ENCODE peak calls at places on chromosome 2, in five cellular contexts. I is OCI-LY7, V is mucosa of descending colon, R is lower lobe of right lung, A is mammary epithelial cell. X is an unnamed sample.

GRCh38 chr2:39606585-39606984 is 59.1 kb upstream of the TMEM178A start:
- DNase-seq in I (no peak), V (no peak), R (no peak), A (no peak), X (no peak)

GRCh38 chr2:227407601-227408089 is 19.9 kb upstream of the SCYGR1 start:
- DNase-seq in I (no peak), V (no peak), R (peak; percentile 89), A (peak; percentile 27), X (no peak)

GRCh38 chr2:195489101-195489500 is 167.9 kb upstream of the SLC39A10 start:
- DNase-seq in I (no peak), V (no peak), R (no peak), A (no peak), X (no peak)

GRCh38 chr2:18684202-18685040 is 95.1 kb upstream of the NT5C1B start:
- DNase-seq in I (no peak), V (peak; percentile 35), R (no peak), A (no peak), X (peak; percentile 85)

GRCh38 chr2:241798081-241798630 is 10.8 kb upstream of the NEU4 start:
- DNase-seq in I (no peak), V (peak; percentile 75), R (peak; percentile 32), A (no peak), X (no peak)

GRCh38 chr2:200159366-200159720 is 147.2 kb upstream of the SPATS2L start:
- DNase-seq in I (no peak), V (no peak), R (no peak), A (peak; percentile 53), X (no peak)

GRCh38 chr2:226418521-226418920 is 381.1 kb downstream of the IRS1 start:
- DNase-seq in I (no peak), V (no peak), R (no peak), A (no peak), X (no peak)

GRCh38 chr2:32768387-32769174 is 140.7 kb downstream of the TTC27 start:
- DNase-seq in I (no peak), V (no peak), R (no peak), A (no peak), X (no peak)

GRCh38 chr2:232349946-232350635 is 28.5 kb upstream of the ALPP start:
- DNase-seq in I (no peak), V (peak; percentile 25), R (peak; percentile 33), A (no peak), X (no peak)

GRCh38 chr2:222315443-222316121 is 16.8 kb upstream of the PAX3 start:
- DNase-seq in I (peak; percentile 1), V (no peak), R (no peak), A (no peak), X (no peak)

GRCh38 chr2:84435331-84436081 is 23.6 kb downstream of the SUCLG1 start:
- DNase-seq in I (no peak), V (no peak), R (no peak), A (peak; percentile 85), X (no peak)

GRCh38 chr2:70182689-70183088 is 8.1 kb downstream of the C2orf42 start:
- DNase-seq in I (no peak), V (no peak), R (no peak), A (no peak), X (no peak)

GRCh38 chr2:18883626-18884456 is 294.5 kb upstream of the NT5C1B start:
- DNase-seq in I (peak; percentile 29), V (no peak), R (no peak), A (peak; percentile 32), X (no peak)

GRCh38 chr2:73938761-73939352 is 12.2 kb downstream of the DGUOK start:
- DNase-seq in I (no peak), V (no peak), R (no peak), A (peak; percentile 90), X (peak; percentile 40)

GRCh38 chr2:64410673-64411072 is 43.3 kb upstream of the LGALSL start:
- DNase-seq in I (no peak), V (no peak), R (no peak), A (no peak), X (no peak)
- TF ChIP-seq CTCF in I (no peak), V (no peak), R (no peak), A (no peak), X (no peak)

GRCh38 chr2:143513081-143513480 is 383.9 kb downstream of the ARHGAP15 start:
- DNase-seq in I (peak; percentile 24), V (no peak), R (no peak), A (peak; percentile 25), X (peak; percentile 25)
- H3K4me3 ChIP-seq in I (no peak overlapping the region), V (no peak overlapping the region), R (no peak overlapping the region), A (no peak overlapping the region), X (no peak overlapping the region)

DNA sequence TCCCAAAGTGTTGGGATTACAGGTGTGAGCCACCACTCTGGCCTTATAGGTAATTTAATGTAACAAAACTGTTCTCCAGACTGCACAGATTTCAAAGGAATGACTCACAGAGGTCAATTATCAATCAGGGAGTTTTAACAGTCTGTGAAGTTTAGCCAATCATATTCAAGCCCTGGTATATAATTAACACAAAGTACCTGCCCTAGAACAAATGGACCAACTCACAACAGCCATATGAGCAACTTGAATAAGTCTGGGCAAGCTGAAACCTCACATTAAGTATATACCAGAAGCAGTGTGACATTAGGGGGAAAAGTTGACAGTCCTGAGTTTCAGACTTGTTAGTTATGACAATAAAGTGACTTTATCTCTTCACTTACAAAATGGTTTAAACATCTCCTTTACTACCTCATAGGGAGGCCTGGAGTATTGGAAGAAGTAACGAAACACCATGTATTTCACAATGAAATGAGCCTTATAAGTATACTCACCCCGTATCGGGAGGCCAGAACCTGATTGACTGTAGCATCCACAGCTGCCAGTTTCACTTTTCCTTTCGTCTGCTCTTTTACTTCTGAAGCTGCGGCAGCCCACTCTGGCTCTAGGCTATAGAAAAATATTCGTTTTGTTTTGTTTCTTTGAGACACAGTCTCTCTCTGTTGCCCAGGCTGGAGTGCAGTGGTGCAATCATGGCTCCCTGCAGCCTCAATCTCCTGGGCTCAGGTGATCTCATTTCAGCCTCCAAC is 22.2 kb downstream of the PDIA6 start:
- DNase-seq in I (no peak), V (no peak), R (no peak), A (no peak), X (no peak)
- H3K36me3 ChIP-seq in I (peaks cover 96% of the 10 kb centered on the region), V (no peaks in the 10 kb centered on the region), R (peaks cover 98% of the 10 kb centered on the region), A (peaks cover 41% of the 10 kb centered on the region), X (peaks cover 15% of the 10 kb centered on the region)

GRCh38 chr2:124063596-124063995 is 38.5 kb downstream of the CNTNAP5 start:
- DNase-seq in I (no peak), V (no peak), R (no peak), A (no peak), X (no peak)
- TF ChIP-seq CTCF in I (no peak), V (no peak), R (no peak), A (no peak), X (no peak)